ENCODE peak calls at places on chromosomes 7 and 10, in eight cellular contexts. G is activated effector memory CD4-positive, alpha-beta T cell treated with anti-CD3 and anti-CD28 coated beads, Interleukin-2, amount 50 U/mL, for 16 hours; T is AG09319; K is mucosa of gallbladder; W is NCI-H2029; J is tibial nerve; P is activated gamma-delta T cell treated with anti-CD3 and anti-CD28 coated beads, Interleukin-2, amount 50 U/mL, for 16 hours; R is KG1. M is an unnamed sample.

GRCh38 chr10:126905776-126906703 is 812 bp downstream of the DOCK1 start:
- DNase-seq in G (no peak), T (no peak), K (no peak), W (no peak), J (no peak), P (no peak), R (no peak), M (no peak)

GRCh38 chr7:1324028-1324900 is 91.6 kb downstream of the UNCX start:
- DNase-seq in G (no peak), T (no peak), K (no peak), W (no peak), J (no peak), P (no peak), R (no peak), M (no peak)

GRCh38 chr7:150746931-150747330 is 9.7 kb downstream of the GIMAP5 start:
- DNase-seq in G (no peak), T (no peak), K (no peak), W (no peak), J (no peak), P (no peak), R (no peak), M (no peak)

GRCh38 chr7:152312316-152312715 is 123.5 kb downstream of the KMT2C start:
- DNase-seq in G (no peak), T (no peak), K (no peak), W (no peak), J (no peak), P (no peak), R (no peak), M (no peak)

GRCh38 chr7:130095812-130096211 is 25.5 kb downstream of the KLHDC10 start:
- DNase-seq in G (no peak), T (peak; percentile 20), K (no peak), W (peak; percentile 13), J (no peak), P (no peak), R (no peak), M (no peak)

GRCh38 chr10:69669408-69669807 is 39.4 kb downstream of the FAM241B start:
- DNase-seq in G (no peak), T (no peak), K (no peak), W (no peak), J (no peak), P (no peak), R (no peak), M (no peak)

GRCh38 chr10:5697342-5697741 is 12.7 kb downstream of the TASOR2 start:
- DNase-seq in G (no peak), T (no peak), K (no peak), W (no peak), J (no peak), P (no peak), R (no peak), M (no peak)

GRCh38 chr7:135204271-135204872 is 7.0 kb downstream of the WDR91 start:
- DNase-seq in G (no peak), T (no peak), K (no peak), W (no peak), J (no peak), P (no peak), R (no peak), M (peak; percentile 67)

GRCh38 chr10:62993121-62993520 is 140.0 kb upstream of the NRBF2 start:
- DNase-seq in G (no peak), T (no peak), K (no peak), W (no peak), J (no peak), P (no peak), R (no peak), M (no peak)

GRCh38 chr10:110818311-110819257 is 53.1 kb upstream of the PDCD4 start:
- DNase-seq in G (no peak), T (no peak), K (peak; percentile 79), W (peak; percentile 16), J (no peak), P (no peak), R (no peak), M (no peak)

GRCh38 chr10:22433875-22434274 is 88.6 kb downstream of the SPAG6 start:
- DNase-seq in G (no peak), T (peak; percentile 48), K (no peak), W (no peak), J (no peak), P (no peak), R (no peak), M (no peak)

GRCh38 chr7:6399351-6399750 is 48.4 kb downstream of the DAGLB start:
- DNase-seq in G (no peak), T (no peak), K (no peak), W (no peak), J (no peak), P (no peak), R (no peak), M (no peak)

GRCh38 chr7:151438864-151439601 is 908 bp downstream of the CRYGN start:
- DNase-seq in G (peak; percentile 27), T (no peak), K (no peak), W (no peak), J (no peak), P (no peak), R (no peak), M (no peak)

M was measured in smooth muscle cell of the brain vasculature.